ENCODE peak calls at places on chromosomes 3 and 15, in six cellular contexts. J is amniotic epithelial cell, O is HT-29, A is PC-9, M is OCI-LY7, X is endothelial cell. N is an unnamed sample.
A peak's percentile ranks its signal among the peaks of the same experiment; 100 is the strongest.

GRCh38 chr15:38072507-38073277 is 138.3 kb downstream of the TMCO5A start:
- DNase-seq in J (peak; percentile 75), O (peak; percentile 96), A (peak; percentile 71), M (peak; percentile 92), X (peak; percentile 75), N (peak; percentile 71)

GRCh38 chr3:129633751-129634481 is 27.4 kb upstream of the PLXND1 start:
- DNase-seq in J (no peak), O (no peak), A (peak; percentile 28), M (no peak), X (no peak), N (no peak)

GRCh38 chr3:13011369-13012227 is 61.6 kb downstream of the IQSEC1 start:
- DNase-seq in J (no peak), O (no peak), A (peak; percentile 77), M (peak; percentile 91), X (no peak), N (peak; percentile 31)

GRCh38 chr3:38646630-38647029 is 2.9 kb downstream of the SCN5A start:
- DNase-seq in J (peak; percentile 25), O (peak; percentile 57), A (no peak), M (peak; percentile 47), X (peak; percentile 45), N (peak; percentile 12)

GRCh38 chr3:105137911-105138310 is 228.8 kb upstream of the ALCAM start:
- DNase-seq in J (no peak), O (no peak), A (no peak), M (no peak), X (no peak), N (no peak)

GRCh38 chr15:42152921-42153680 is 3.3 kb downstream of the PLA2G4F start:
- DNase-seq in J (no peak), O (no peak), A (no peak), M (no peak), X (no peak), N (no peak)

GRCh38 chr3:141240290-141241247 is 8.9 kb downstream of the PXYLP1 start:
- DNase-seq in J (peak; percentile 67), O (no peak), A (peak; percentile 6), M (no peak), X (no peak), N (peak; percentile 26)

GRCh38 chr15:72285927-72286516 is 13.7 kb upstream of the PARP6 start:
- DNase-seq in J (peak; percentile 44), O (peak; percentile 75), A (peak; percentile 33), M (peak; percentile 57), X (peak; percentile 61), N (peak; percentile 2)

GRCh38 chr3:45223889-45224730 is 2.0 kb downstream of the TMEM158 start:
- DNase-seq in J (no peak), O (no peak), A (peak; percentile 17), M (no peak), X (no peak), N (no peak)

GRCh38 chr3:184635774-184636173 is 74.2 kb downstream of the EPHB3 start:
- DNase-seq in J (no peak), O (no peak), A (no peak), M (no peak), X (no peak), N (no peak)

GRCh38 chr15:92142242-92143232 is 251.1 kb upstream of the ST8SIA2 start:
- DNase-seq in J (no peak), O (no peak), A (no peak), M (no peak), X (no peak), N (no peak)

N was measured in NCI-H146.